ENCODE peak calls at places on chromosomes 3 and 15, in five cellular contexts. T is neural progenitor cell, K is spleen, H is IMR-90, B is ovary. W is an unnamed sample.

GRCh38 chr15:79431636-79432344 is at the start of gene MINAR1:
- DNase-seq in T (peak; percentile 75), K (no peak), H (peak; percentile 56), B (no peak), W (no peak)

GRCh38 chr15:31486906-31487695 is 160.5 kb downstream of the KLF13 start:
- DNase-seq in T (no peak), K (no peak), H (no peak), B (peak; percentile 12), W (peak; percentile 60)

GRCh38 chr3:182965861-182966366 is 14.4 kb downstream of the DCUN1D1 start:
- DNase-seq in T (no peak), K (no peak), H (no peak), B (no peak), W (no peak)

GRCh38 chr3:168707900-168708299 is 612.2 kb upstream of the GOLIM4 start:
- DNase-seq in T (no peak), K (no peak), H (no peak), B (no peak), W (no peak)

GRCh38 chr3:15102256-15102655 is 3.3 kb upstream of the RBSN start:
- DNase-seq in T (no peak), K (peak; percentile 80), H (no peak), B (peak; percentile 28), W (peak; percentile 86)

GRCh38 chr15:57334257-57334656 is 42.0 kb upstream of the CGNL1 start:
- DNase-seq in T (no peak), K (no peak), H (peak; percentile 31), B (no peak), W (no peak)

GRCh38 chr15:85284497-85284896 is 95.9 kb upstream of the AKAP13 start:
- DNase-seq in T (no peak), K (no peak), H (no peak), B (no peak), W (no peak)

GRCh38 chr15:80888846-80889245 is 100.8 kb downstream of the MESD start:
- DNase-seq in T (no peak), K (no peak), H (no peak), B (no peak), W (no peak)

GRCh38 chr3:169362261-169362660 is 301.3 kb downstream of the MECOM start:
- DNase-seq in T (no peak), K (no peak), H (peak; percentile 40), B (peak; percentile 14), W (no peak)

GRCh38 chr3:58249358-58250092 is 11.9 kb downstream of the ABHD6 start:
- DNase-seq in T (peak; percentile 91), K (no peak), H (no peak), B (no peak), W (no peak)

GRCh38 chr3:107124885-107125284 is 252.4 kb upstream of the CCDC54 start:
- DNase-seq in T (no peak), K (no peak), H (peak; percentile 83), B (peak; percentile 65), W (no peak)

GRCh38 chr3:11434697-11435096 is 162.5 kb downstream of the ATG7 start:
- DNase-seq in T (no peak), K (no peak), H (no peak), B (peak; percentile 40), W (no peak)

GRCh38 chr3:41684802-41685740 is 276.8 kb downstream of the ULK4 start:
- DNase-seq in T (peak; percentile 11), K (no peak), H (no peak), B (no peak), W (no peak)

GRCh38 chr3:122312826-122313225 is 12.2 kb upstream of the CSTA start:
- DNase-seq in T (no peak), K (no peak), H (no peak), B (no peak), W (no peak)

GRCh38 chr3:94004301-94004910 is 24.0 kb downstream of the STX19 start:
- DNase-seq in T (peak; percentile 30), K (no peak), H (peak; percentile 82), B (no peak), W (no peak)

GRCh38 chr3:45507820-45508317 is 86.7 kb upstream of the LIMD1 start:
- DNase-seq in T (peak; percentile 76), K (no peak), H (peak; percentile 87), B (no peak), W (no peak)

GRCh38 chr3:23601020-23601822 is 204.5 kb upstream of the UBE2E1 start:
- DNase-seq in T (no peak), K (no peak), H (peak; percentile 35), B (no peak), W (no peak)

GRCh38 chr3:61877359-61877770 is 316.0 kb downstream of the PTPRG start:
- DNase-seq in T (peak; percentile 64), K (no peak), H (no peak), B (no peak), W (no peak)

GRCh38 chr15:48993411-48993810 is 29.7 kb upstream of the SHC4 start:
- DNase-seq in T (no peak), K (no peak), H (peak; percentile 35), B (no peak), W (no peak)

GRCh38 chr3:126270145-126270811 is 86.9 kb downstream of the KLF15 start:
- DNase-seq in T (no peak), K (no peak), H (peak; percentile 34), B (peak; percentile 80), W (peak; percentile 93)

GRCh38 chr3:8884630-8885290 is 78.5 kb downstream of the RAD18 start:
- DNase-seq in T (no peak), K (no peak), H (no peak), B (no peak), W (no peak)

GRCh38 chr3:103295974-103296570 is 861.3 kb downstream of the ZPLD1 start:
- DNase-seq in T (peak; percentile 20), K (no peak), H (peak; percentile 33), B (no peak), W (no peak)

GRCh38 chr3:8984512-8984911 is 21.2 kb upstream of the RAD18 start:
- DNase-seq in T (no peak), K (peak; percentile 62), H (no peak), B (no peak), W (no peak)

GRCh38 chr3:100492059-100492809 is at the start of gene TMEM45A:
- DNase-seq in T (peak; percentile 98), K (peak; percentile 94), H (peak; percentile 95), B (peak; percentile 96), W (peak; percentile 98)

GRCh38 chr3:189621948-189622603 is 9.1 kb upstream of the TP63 start:
- DNase-seq in T (no peak), K (no peak), H (no peak), B (no peak), W (no peak)

GRCh38 chr15:82231233-82231632 is 31.3 kb downstream of the EFL1 start:
- DNase-seq in T (no peak), K (no peak), H (no peak), B (no peak), W (no peak)

GRCh38 chr15:85964471-85964870 is 115.2 kb upstream of the AGBL1 start:
- DNase-seq in T (no peak), K (no peak), H (no peak), B (no peak), W (no peak)

GRCh38 chr3:127071597-127072001 is 88.7 kb downstream of the PLXNA1 start:
- DNase-seq in T (no peak), K (peak; percentile 70), H (no peak), B (no peak), W (peak; percentile 46)

GRCh38 chr3:130935761-130936160 is 41.9 kb downstream of the ATP2C1 start:
- DNase-seq in T (no peak), K (no peak), H (peak; percentile 78), B (no peak), W (no peak)

GRCh38 chr3:104584702-104585101 is 782.0 kb upstream of the ALCAM start:
- DNase-seq in T (no peak), K (no peak), H (peak; percentile 6), B (no peak), W (no peak)

GRCh38 chr3:178320481-178321352 is 215.5 kb upstream of the KCNMB2 start:
- DNase-seq in T (no peak), K (no peak), H (peak; percentile 83), B (peak; percentile 34), W (no peak)

DNA sequence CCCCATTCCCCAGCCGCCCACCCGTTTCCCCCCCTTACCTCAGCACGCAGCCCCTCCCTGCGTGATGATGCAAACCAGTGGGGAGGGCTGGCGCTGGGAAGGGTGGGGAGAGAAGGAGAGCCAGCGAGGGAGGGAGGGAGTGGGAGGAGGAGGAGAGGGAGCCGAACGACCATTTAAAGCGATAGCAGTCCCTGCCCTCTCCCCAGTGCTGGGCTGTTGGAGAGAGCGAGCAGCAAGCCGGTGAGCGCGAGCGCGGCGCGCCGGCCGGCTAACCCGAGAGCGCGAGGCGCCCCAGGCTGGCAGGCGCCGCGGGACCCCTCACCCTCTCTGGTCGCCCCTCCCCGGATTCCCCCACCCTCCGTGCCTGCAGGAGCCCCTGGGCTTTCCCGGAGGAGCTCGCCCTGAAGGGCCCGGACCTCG is at the start of gene GRM7:
- DNase-seq in T (peak; percentile 79), K (no peak), H (no peak), B (no peak), W (no peak)
- H3K4me3 ChIP-seq in T (peak within 1 kb of the TSS; percentile 65), K (peak within 1 kb of the TSS; percentile 13), H (no peak within 1 kb of the TSS), B (peak within 1 kb of the TSS; percentile 37), W (no peak within 1 kb of the TSS)

GRCh38 chr3:4493931-4494806 is 1.0 kb downstream of the ITPR1 start:
- DNase-seq in T (peak; percentile 38), K (peak; percentile 83), H (peak; percentile 21), B (peak; percentile 46), W (no peak)

GRCh38 chr3:4493008-4493930 is at the start of gene ITPR1:
- DNase-seq in T (peak; percentile 100), K (peak; percentile 99), H (peak; percentile 98), B (peak; percentile 99), W (peak; percentile 99)

GRCh38 chr3:4492240-4493007 is 724 bp upstream of the ITPR1 start:
- DNase-seq in T (peak; percentile 72), K (peak; percentile 88), H (peak; percentile 58), B (peak; percentile 51), W (peak; percentile 79)

GRCh38 chr3:4494807-4495200 is 1.7 kb downstream of the ITPR1 start:
- DNase-seq in T (no peak), K (no peak), H (no peak), B (no peak), W (no peak)

DNA sequence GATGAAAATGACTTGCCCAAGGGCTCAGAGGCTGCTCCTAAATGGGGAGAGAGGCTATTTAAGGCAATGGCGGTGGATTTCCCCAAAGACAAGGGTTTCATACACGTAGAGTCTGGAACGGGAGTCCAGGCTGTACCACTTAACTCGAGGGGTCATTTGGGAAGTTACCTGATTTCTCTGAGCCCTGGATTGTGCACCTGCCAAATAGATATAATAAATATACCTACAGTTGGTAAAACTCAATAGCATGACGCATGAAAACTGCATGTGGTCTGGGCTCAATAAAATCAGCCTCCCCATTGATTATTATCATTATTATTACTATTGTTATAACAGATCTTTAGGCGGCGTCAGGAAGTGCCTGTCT is 1.3 kb upstream of the ITPR1 start:
- DNase-seq in T (no peak), K (no peak), H (no peak), B (no peak), W (no peak)
- H3K27ac ChIP-seq in T (no peak overlapping the region), K (peak overlapping the region; percentile 86), H (no peak overlapping the region), B (no peak overlapping the region), W (no peak overlapping the region)

GRCh38 chr3:79383402-79384012 is 384.3 kb downstream of the ROBO1 start:
- DNase-seq in T (no peak), K (no peak), H (peak; percentile 39), B (no peak), W (no peak)
- H3K4me3 ChIP-seq in T (no peak overlapping the region), K (peak overlapping the region; percentile 22), H (no peak overlapping the region), B (no peak overlapping the region), W (peak overlapping the region; percentile 0)

DNA sequence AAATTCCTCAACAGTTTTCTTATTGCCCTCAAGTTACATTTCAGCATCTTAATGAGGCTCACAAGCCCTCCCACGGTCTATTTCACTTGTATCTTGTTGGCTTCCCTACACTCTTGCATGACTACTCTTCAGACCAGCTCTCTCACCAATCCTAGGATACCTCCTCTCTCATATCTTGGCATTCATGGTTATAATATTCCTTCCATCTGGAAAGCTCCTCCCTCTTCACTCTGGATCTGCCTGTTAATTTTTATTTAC is 8.5 kb upstream of the CCDC80 start:
- DNase-seq in T (no peak), K (no peak), H (peak; percentile 83), B (no peak), W (no peak)
- H3K27ac ChIP-seq in T (no peak overlapping the region), K (no peak overlapping the region), H (peak overlapping the region; percentile 1), B (no peak overlapping the region), W (no peak overlapping the region)